ENCODE peak calls at places on chromosomes 12 and 14, in six cellular contexts. D is myocyte; Y is CD4-positive, CD25-positive, alpha-beta regulatory T cell; U is sciatic nerve; Z is right cardiac atrium; S is iPS-NIHi11. I is an unnamed sample.

GRCh38 chr14:53894456-53894855 is 62.2 kb downstream of the BMP4 start:
- DNase-seq in D (peak; percentile 77), Y (no peak), U (no peak), Z (no peak), S (no peak), I (no peak)

GRCh38 chr12:115794659-115795081 is 482.8 kb downstream of the MED13L start:
- DNase-seq in D (no peak), Y (no peak), U (no peak), Z (no peak), S (no peak), I (no peak)

GRCh38 chr12:95877622-95878021 is 18.9 kb downstream of the SNRPF start:
- DNase-seq in D (no peak), Y (no peak), U (no peak), Z (no peak), S (no peak), I (no peak)

GRCh38 chr14:26966942-26967341 is 369.1 kb upstream of the NOVA1 start:
- DNase-seq in D (no peak), Y (no peak), U (no peak), Z (no peak), S (peak; percentile 6), I (no peak)

GRCh38 chr12:124318336-124319020 is 23.6 kb downstream of the RFLNA start:
- DNase-seq in D (no peak), Y (no peak), U (no peak), Z (peak; percentile 42), S (no peak), I (no peak)

GRCh38 chr14:88229428-88229827 is 93.6 kb downstream of the KCNK10 start:
- DNase-seq in D (no peak), Y (no peak), U (no peak), Z (no peak), S (no peak), I (no peak)

GRCh38 chr14:78367355-78367754 is 197.2 kb downstream of the NRXN3 start:
- DNase-seq in D (no peak), Y (no peak), U (no peak), Z (no peak), S (no peak), I (no peak)

GRCh38 chr12:55712154-55712553 is 3.7 kb upstream of the BLOC1S1 start:
- DNase-seq in D (no peak), Y (no peak), U (peak; percentile 82), Z (peak; percentile 83), S (no peak), I (no peak)

GRCh38 chr12:21151184-21151583 is 20.2 kb downstream of the SLCO1B1 start:
- DNase-seq in D (no peak), Y (no peak), U (no peak), Z (no peak), S (no peak), I (no peak)

GRCh38 chr12:95574799-95575452 is 23.6 kb upstream of the USP44 start:
- DNase-seq in D (peak; percentile 62), Y (no peak), U (no peak), Z (no peak), S (peak; percentile 63), I (no peak)

GRCh38 chr12:76135456-76135855 is 51.0 kb upstream of the NAP1L1 start:
- DNase-seq in D (no peak), Y (no peak), U (no peak), Z (no peak), S (no peak), I (no peak)

GRCh38 chr12:130768120-130768519 is 52.0 kb upstream of the RIMBP2 start:
- DNase-seq in D (no peak), Y (no peak), U (no peak), Z (no peak), S (no peak), I (no peak)

GRCh38 chr14:100640481-100641273 is 53.5 kb upstream of the BEGAIN start:
- DNase-seq in D (peak; percentile 27), Y (peak; percentile 77), U (no peak), Z (peak; percentile 65), S (no peak), I (no peak)

GRCh38 chr14:75982724-75983358 is 1.0 kb upstream of the TGFB3 start:
- DNase-seq in D (peak; percentile 58), Y (no peak), U (peak; percentile 86), Z (peak; percentile 87), S (no peak), I (peak; percentile 90)

GRCh38 chr12:55619352-55620138 is 17.1 kb upstream of the OR10P1 start:
- DNase-seq in D (peak; percentile 95), Y (peak; percentile 63), U (no peak), Z (no peak), S (peak; percentile 80), I (no peak)

GRCh38 chr14:23445773-23446172 is 10.3 kb upstream of the MYH7 start:
- DNase-seq in D (peak; percentile 91), Y (no peak), U (no peak), Z (no peak), S (no peak), I (peak; percentile 46)

GRCh38 chr12:116015525-116015924 is 262.0 kb downstream of the MED13L start:
- DNase-seq in D (peak; percentile 65), Y (peak; percentile 13), U (no peak), Z (no peak), S (peak; percentile 20), I (no peak)

GRCh38 chr12:75478395-75478794 is 2.2 kb upstream of the GLIPR1 start:
- DNase-seq in D (peak; percentile 24), Y (peak; percentile 64), U (no peak), Z (no peak), S (no peak), I (no peak)

GRCh38 chr12:104502662-104503061 is 45.9 kb downstream of the CHST11 start:
- DNase-seq in D (no peak), Y (no peak), U (no peak), Z (no peak), S (no peak), I (no peak)

GRCh38 chr14:52834440-52834842 is 43.0 kb upstream of the GNPNAT1 start:
- DNase-seq in D (peak; percentile 70), Y (no peak), U (no peak), Z (no peak), S (no peak), I (no peak)

GRCh38 chr12:105775351-105775750 is 363.4 kb downstream of the NUAK1 start:
- DNase-seq in D (no peak), Y (no peak), U (no peak), Z (no peak), S (no peak), I (no peak)

GRCh38 chr14:92040431-92041040 is 677 bp upstream of the TRIP11 start:
- DNase-seq in D (peak; percentile 28), Y (no peak), U (no peak), Z (no peak), S (peak; percentile 41), I (peak; percentile 15)

GRCh38 chr12:88371416-88372183 is 208.7 kb downstream of the KITLG start:
- DNase-seq in D (peak; percentile 67), Y (no peak), U (no peak), Z (no peak), S (no peak), I (no peak)

GRCh38 chr14:90040411-90040810 is 21.4 kb upstream of the KCNK13 start:
- DNase-seq in D (peak; percentile 28), Y (no peak), U (no peak), Z (no peak), S (no peak), I (no peak)

GRCh38 chr12:52413202-52413601 is 7.1 kb upstream of the KRT82 start:
- DNase-seq in D (no peak), Y (no peak), U (no peak), Z (no peak), S (no peak), I (no peak)

GRCh38 chr14:49966304-49966809 is 73.5 kb downstream of the ARF6 start:
- DNase-seq in D (peak; percentile 85), Y (no peak), U (no peak), Z (no peak), S (peak; percentile 42), I (no peak)

GRCh38 chr12:104718581-104718980 is 239.5 kb downstream of the SLC41A2 start:
- DNase-seq in D (no peak), Y (no peak), U (no peak), Z (no peak), S (no peak), I (no peak)

GRCh38 chr14:53365516-53366130 is 212.5 kb upstream of the DDHD1 start:
- DNase-seq in D (no peak), Y (no peak), U (no peak), Z (no peak), S (no peak), I (no peak)

GRCh38 chr12:85866929-85867776 is 6.9 kb upstream of the NTS start:
- DNase-seq in D (peak; percentile 63), Y (no peak), U (no peak), Z (no peak), S (peak; percentile 49), I (no peak)

GRCh38 chr14:50667491-50668007 is 557 bp downstream of the SAV1 start:
- DNase-seq in D (no peak), Y (peak; percentile 31), U (no peak), Z (no peak), S (peak; percentile 47), I (no peak)

GRCh38 chr12:75944097-75944904 is 87.3 kb downstream of the PHLDA1 start:
- DNase-seq in D (peak; percentile 50), Y (peak; percentile 18), U (no peak), Z (no peak), S (peak; percentile 21), I (no peak)

GRCh38 chr12:64670856-64671639 is 60.8 kb downstream of the RASSF3 start:
- DNase-seq in D (no peak), Y (no peak), U (peak; percentile 5), Z (no peak), S (no peak), I (no peak)

GRCh38 chr12:10070380-10070779 is 28.4 kb downstream of the CLEC1A start:
- DNase-seq in D (no peak), Y (no peak), U (no peak), Z (no peak), S (no peak), I (no peak)

GRCh38 chr12:65800928-65801327 is 23.4 kb upstream of the HMGA2 start:
- DNase-seq in D (no peak), Y (no peak), U (no peak), Z (no peak), S (no peak), I (no peak)